ENCODE peak calls at places on chromosomes 2 and 18, in seven cellular contexts. G is sciatic nerve; F is iris pigment epithelial cell; Y is H54; V is activated CD4-positive, alpha-beta T cell treated with anti-CD3 and anti-CD28 coated beads for 24 hours; K is stimulated activated CD4-positive, alpha-beta T cell treated with anti-CD3 and anti-CD28 coated beads, Interleukin-15, amount 100 ng/mL, for 1 hour; P is WTC11. O is an unnamed sample.

GRCh38 chr2:121819846-121820245 is 64.4 kb downstream of the TSN start:
- DNase-seq in G (no peak), F (no peak), Y (no peak), V (no peak), K (no peak), P (no peak), O (peak)

GRCh38 chr18:24628360-24628759 is 167.9 kb downstream of the HRH4 start:
- DNase-seq in G (no peak), F (no peak), Y (no peak), V (no peak), K (no peak), P (no peak), O (no peak)

GRCh38 chr2:109331864-109332848 is 203.2 kb downstream of the SH3RF3 start:
- DNase-seq in G (peak), F (peak), Y (peak), V (no peak), K (no peak), P (peak), O (no peak)

GRCh38 chr2:74036450-74037175 is 51.9 kb downstream of the TET3 start:
- DNase-seq in G (no peak), F (no peak), Y (no peak), V (no peak), K (no peak), P (no peak), O (no peak)

GRCh38 chr18:13800505-13801259 is 23.3 kb upstream of the MC5R start:
- DNase-seq in G (peak), F (peak), Y (no peak), V (peak), K (no peak), P (peak), O (no peak)

GRCh38 chr2:11155326-11156059 is at the start of gene SLC66A3:
- DNase-seq in G (no peak), F (peak), Y (peak), V (no peak), K (no peak), P (no peak), O (no peak)

GRCh38 chr2:101064868-101065549 is 62.9 kb downstream of the RPL31 start:
- DNase-seq in G (no peak), F (peak), Y (peak), V (no peak), K (no peak), P (no peak), O (no peak)

GRCh38 chr2:235224410-235224809 is 269.4 kb upstream of the AGAP1 start:
- DNase-seq in G (no peak), F (no peak), Y (no peak), V (no peak), K (no peak), P (no peak), O (no peak)

GRCh38 chr2:233363744-233364235 is 9.5 kb downstream of the DGKD start:
- DNase-seq in G (no peak), F (no peak), Y (no peak), V (no peak), K (no peak), P (no peak), O (no peak)

GRCh38 chr18:52130621-52131020 is 209.4 kb upstream of the DCC start:
- DNase-seq in G (no peak), F (no peak), Y (no peak), V (no peak), K (no peak), P (no peak), O (no peak)

GRCh38 chr2:227285741-227286140 is 39.3 kb upstream of the MFF start:
- DNase-seq in G (no peak), F (no peak), Y (no peak), V (no peak), K (no peak), P (no peak), O (no peak)

GRCh38 chr2:79944205-79944604 is 360.3 kb downstream of the LRRTM1 start:
- DNase-seq in G (no peak), F (no peak), Y (no peak), V (no peak), K (no peak), P (no peak), O (no peak)

GRCh38 chr2:224655006-224655537 is 61.1 kb downstream of the CCDC195 start:
- DNase-seq in G (no peak), F (no peak), Y (no peak), V (no peak), K (no peak), P (no peak), O (no peak)

GRCh38 chr2:197890160-197890559 is 85.8 kb downstream of the PLCL1 start:
- DNase-seq in G (no peak), F (no peak), Y (no peak), V (no peak), K (no peak), P (no peak), O (no peak)

GRCh38 chr2:197851451-197851850 is 47.1 kb downstream of the PLCL1 start:
- DNase-seq in G (no peak), F (no peak), Y (no peak), V (no peak), K (no peak), P (peak), O (no peak)

GRCh38 chr18:76943542-76944339 is 121.4 kb downstream of the ZNF236 start:
- DNase-seq in G (no peak), F (peak), Y (no peak), V (no peak), K (no peak), P (no peak), O (no peak)

GRCh38 chr2:86372641-86373502 is 35.4 kb upstream of the REEP1 start:
- DNase-seq in G (no peak), F (peak), Y (peak), V (no peak), K (no peak), P (peak), O (no peak)

GRCh38 chr18:8998481-8999217 is 103.8 kb upstream of the NDUFV2 start:
- DNase-seq in G (no peak), F (peak), Y (no peak), V (no peak), K (no peak), P (no peak), O (no peak)

GRCh38 chr2:219570194-219570923 is 980 bp downstream of the OBSL1 start:
- DNase-seq in G (no peak), F (peak), Y (no peak), V (no peak), K (no peak), P (peak), O (no peak)

GRCh38 chr2:74544634-74545033 is 9.1 kb downstream of the LOXL3 start:
- DNase-seq in G (no peak), F (no peak), Y (no peak), V (no peak), K (no peak), P (no peak), O (no peak)

GRCh38 chr2:202377308-202377736 is 1.2 kb downstream of the BMPR2 start:
- DNase-seq in G (peak), F (peak), Y (peak), V (no peak), K (no peak), P (peak), O (no peak)

GRCh38 chr18:12745095-12745820 is 42.4 kb downstream of the PSMG2 start:
- DNase-seq in G (no peak), F (no peak), Y (no peak), V (no peak), K (no peak), P (no peak), O (no peak)

O was measured in germinal center.